ENCODE peak calls at places on chromosomes 4 and X, in ten cellular contexts. J is stomach; Z is tibial nerve; O is WERI-Rb-1; V is cardiac muscle cell; E is GM06990; C is OCI-LY7; L is CD8-positive, alpha-beta T cell; U is fibroblast of mammary gland; Q is transverse colon. B is an unnamed sample.
A peak's percentile ranks its signal among the peaks of the same experiment; 100 is the strongest.

GRCh38 chrX:16970977-16971376 is 24.5 kb downstream of the REPS2 start:
- DNase-seq in J (no peak), Z (no peak), O (no peak), V (no peak), E (no peak), C (no peak), L (no peak), U (peak; percentile 72), Q (no peak), B (no peak)

GRCh38 chr4:91058345-91058744 is 931.2 kb downstream of the CCSER1 start:
- DNase-seq in J (no peak), Z (no peak), O (no peak), V (no peak), E (no peak), C (no peak), L (no peak), U (peak; percentile 8), Q (no peak), B (no peak)

GRCh38 chrX:129983575-129984131 is 1.2 kb downstream of the BCORL1 start:
- DNase-seq in J (no peak), Z (peak; percentile 4), O (peak; percentile 31), V (peak; percentile 56), E (peak; percentile 16), C (no peak), L (no peak), U (no peak), Q (peak; percentile 23), B (no peak)

GRCh38 chrX:67692246-67692645 is 148.4 kb downstream of the AR start:
- DNase-seq in J (no peak), Z (no peak), O (no peak), V (no peak), E (no peak), C (no peak), L (no peak), U (peak; percentile 60), Q (no peak), B (no peak)

GRCh38 chr4:8594097-8595038 is 1.8 kb downstream of the CPZ start:
- DNase-seq in J (peak; percentile 58), Z (peak; percentile 79), O (peak; percentile 79), V (peak; percentile 86), E (no peak), C (peak; percentile 44), L (no peak), U (peak; percentile 76), Q (peak; percentile 47), B (peak; percentile 7)

GRCh38 chr4:14726441-14727405 is 275.6 kb upstream of the CPEB2 start:
- DNase-seq in J (peak; percentile 59), Z (no peak), O (no peak), V (no peak), E (no peak), C (no peak), L (no peak), U (peak; percentile 65), Q (peak; percentile 19), B (no peak)

GRCh38 chr4:108094923-108095482 is 73.7 kb downstream of the LEF1 start:
- DNase-seq in J (no peak), Z (no peak), O (no peak), V (no peak), E (no peak), C (no peak), L (no peak), U (no peak), Q (no peak), B (no peak)

GRCh38 chrX:111098874-111099273 is 2.9 kb downstream of the PAK3 start:
- DNase-seq in J (peak; percentile 62), Z (peak; percentile 27), O (peak; percentile 79), V (peak; percentile 75), E (peak; percentile 34), C (peak; percentile 23), L (peak; percentile 41), U (peak; percentile 23), Q (peak; percentile 42), B (no peak)

GRCh38 chr4:41620594-41621256 is 82.8 kb downstream of the LIMCH1 start:
- DNase-seq in J (no peak), Z (no peak), O (no peak), V (no peak), E (no peak), C (no peak), L (no peak), U (no peak), Q (no peak), B (no peak)

GRCh38 chrX:37659047-37659446 is 26.5 kb upstream of the XK start:
- DNase-seq in J (no peak), Z (no peak), O (no peak), V (no peak), E (no peak), C (no peak), L (no peak), U (no peak), Q (no peak), B (no peak)

GRCh38 chr4:173878701-173879100 is 348.7 kb upstream of the HAND2 start:
- DNase-seq in J (no peak), Z (no peak), O (no peak), V (peak; percentile 2), E (no peak), C (no peak), L (no peak), U (peak; percentile 19), Q (no peak), B (no peak)

GRCh38 chrX:139204903-139205667 is 325.5 kb upstream of the F9 start:
- DNase-seq in J (peak; percentile 73), Z (no peak), O (no peak), V (peak; percentile 47), E (no peak), C (no peak), L (no peak), U (no peak), Q (peak; percentile 26), B (no peak)
- H3K4me3 ChIP-seq in J (peak overlapping the region; percentile 39), Z (peak overlapping the region; percentile 46), O (no peak overlapping the region), V (peak overlapping the region; percentile 59), E (peak overlapping the region; percentile 16), C (no peak overlapping the region), L (no peak overlapping the region), U (peak overlapping the region; percentile 18), Q (peak overlapping the region; percentile 34), B (no peak overlapping the region)

GRCh38 chr4:138573246-138573645 is 331.1 kb upstream of the SLC7A11 start:
- DNase-seq in J (no peak), Z (no peak), O (no peak), V (no peak), E (no peak), C (no peak), L (no peak), U (peak; percentile 15), Q (no peak), B (no peak)

GRCh38 chr4:138579146-138579545 is 337.0 kb upstream of the SLC7A11 start:
- DNase-seq in J (no peak), Z (no peak), O (no peak), V (no peak), E (no peak), C (no peak), L (no peak), U (no peak), Q (no peak), B (no peak)

GRCh38 chr4:138572007-138572406 is 329.9 kb upstream of the SLC7A11 start:
- DNase-seq in J (no peak), Z (no peak), O (no peak), V (no peak), E (no peak), C (no peak), L (no peak), U (no peak), Q (no peak), B (no peak)

GRCh38 chr4:138577145-138577544 is 335.0 kb upstream of the SLC7A11 start:
- DNase-seq in J (no peak), Z (no peak), O (no peak), V (no peak), E (no peak), C (no peak), L (no peak), U (no peak), Q (no peak), B (no peak)

GRCh38 chr4:138576684-138577083 is 334.5 kb upstream of the SLC7A11 start:
- DNase-seq in J (no peak), Z (no peak), O (no peak), V (peak; percentile 11), E (no peak), C (peak; percentile 24), L (no peak), U (peak; percentile 48), Q (no peak), B (no peak)
- TF ChIP-seq CTCF in J (no peak), Z (no peak), O (peak; percentile 64), V (peak; percentile 47), E (peak; percentile 55), C (peak; percentile 67), L (no peak), U (peak; percentile 43), Q (peak; percentile 19), B (peak; percentile 35)

GRCh38 chr4:169060396-169061081 is 50.5 kb upstream of the CBR4 start:
- DNase-seq in J (no peak), Z (no peak), O (no peak), V (no peak), E (no peak), C (no peak), L (no peak), U (peak; percentile 28), Q (no peak), B (no peak)

GRCh38 chr4:169063441-169063840 is 53.4 kb upstream of the CBR4 start:
- DNase-seq in J (no peak), Z (no peak), O (no peak), V (no peak), E (no peak), C (no peak), L (no peak), U (no peak), Q (no peak), B (no peak)

GRCh38 chr4:169064281-169064680 is 54.2 kb upstream of the CBR4 start:
- DNase-seq in J (no peak), Z (no peak), O (no peak), V (no peak), E (no peak), C (no peak), L (no peak), U (peak; percentile 45), Q (no peak), B (no peak)

GRCh38 chr4:169059294-169060201 is 49.5 kb upstream of the CBR4 start:
- DNase-seq in J (no peak), Z (peak; percentile 30), O (no peak), V (no peak), E (no peak), C (no peak), L (no peak), U (peak; percentile 75), Q (no peak), B (no peak)

DNA sequence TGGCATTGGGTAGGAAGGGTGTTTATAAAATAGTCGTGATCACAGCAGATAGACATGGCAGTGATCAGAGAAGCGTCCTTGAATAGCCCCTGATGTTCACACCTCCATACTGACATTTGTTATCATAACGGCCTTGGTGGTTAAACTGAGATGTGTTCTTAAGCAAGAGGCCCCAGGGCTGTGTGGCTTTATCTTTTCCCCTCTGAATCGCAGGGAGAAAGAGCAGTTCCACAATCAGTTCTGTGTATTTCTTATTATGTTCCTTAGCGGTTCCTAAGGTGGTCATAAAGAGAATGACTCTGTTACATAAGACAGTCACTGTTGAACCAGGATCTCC is 52.8 kb upstream of the CBR4 start:
- DNase-seq in J (no peak), Z (no peak), O (no peak), V (no peak), E (no peak), C (no peak), L (no peak), U (no peak), Q (no peak), B (no peak)
- H3K4me3 ChIP-seq in J (no peak overlapping the region), Z (no peak overlapping the region), O (no peak overlapping the region), V (no peak overlapping the region), E (no peak overlapping the region), C (no peak overlapping the region), L (no peak overlapping the region), U (no peak overlapping the region), Q (no peak overlapping the region), B (no peak overlapping the region)

GRCh38 chrX:134484039-134484438 is 24.1 kb downstream of the HPRT1 start:
- DNase-seq in J (no peak), Z (no peak), O (no peak), V (peak; percentile 59), E (peak; percentile 30), C (peak; percentile 19), L (no peak), U (peak; percentile 73), Q (no peak), B (no peak)
- TF ChIP-seq CTCF in J (no peak), Z (peak; percentile 57), O (peak; percentile 27), V (peak; percentile 39), E (peak; percentile 47), C (peak; percentile 78), L (peak; percentile 59), U (peak; percentile 52), Q (peak; percentile 62), B (peak; percentile 38)